ENCODE peak calls at places on chromosomes 3 and 15, in five cellular contexts. One of them, this sample, is unnamed.

GRCh38 chr15:91604122-91604521 is 249.4 kb upstream of the SLCO3A1 start:
- DNase-seq in stromal cell of bone marrow: no peak
- DNase-seq in adrenal gland: no peak
- DNase-seq in activated CD4-positive, alpha-beta T cell treated with anti-CD3 and anti-CD28 coated beads, Interleukin-2, amount 10 ng/mL, durations not matched to agents 7 days and 5 days: no peak
- DNase-seq in iPS-NIHi11: no peak
- DNase-seq in this sample: no peak

GRCh38 chr3:163573324-163573723 is 1505.0 kb downstream of the SI start:
- DNase-seq in adrenal gland: no peak
- DNase-seq in iPS-NIHi11: no peak
- DNase-seq in activated CD4-positive, alpha-beta T cell treated with anti-CD3 and anti-CD28 coated beads, Interleukin-2, amount 10 ng/mL, durations not matched to agents 7 days and 5 days: no peak
- DNase-seq in stromal cell of bone marrow: no peak
- DNase-seq in this sample: no peak

GRCh38 chr3:158434412-158435038 is 136.5 kb upstream of the MLF1 start:
- DNase-seq in iPS-NIHi11: peak; percentile 39
- DNase-seq in activated CD4-positive, alpha-beta T cell treated with anti-CD3 and anti-CD28 coated beads, Interleukin-2, amount 10 ng/mL, durations not matched to agents 7 days and 5 days: peak; percentile 48
- DNase-seq in adrenal gland: peak; percentile 68
- DNase-seq in stromal cell of bone marrow: peak; percentile 45
- DNase-seq in this sample: no peak

GRCh38 chr3:177602601-177603136 is 405.4 kb upstream of the TBL1XR1 start:
- DNase-seq in stromal cell of bone marrow: no peak
- DNase-seq in iPS-NIHi11: peak; percentile 45
- DNase-seq in activated CD4-positive, alpha-beta T cell treated with anti-CD3 and anti-CD28 coated beads, Interleukin-2, amount 10 ng/mL, durations not matched to agents 7 days and 5 days: no peak
- DNase-seq in adrenal gland: no peak
- DNase-seq in this sample: no peak

GRCh38 chr15:73325191-73325980 is 43.4 kb downstream of the HCN4 start:
- DNase-seq in adrenal gland: no peak
- DNase-seq in activated CD4-positive, alpha-beta T cell treated with anti-CD3 and anti-CD28 coated beads, Interleukin-2, amount 10 ng/mL, durations not matched to agents 7 days and 5 days: no peak
- DNase-seq in iPS-NIHi11: peak; percentile 71
- DNase-seq in stromal cell of bone marrow: no peak
- DNase-seq in this sample: no peak

GRCh38 chr15:56772868-56773639 is 39.7 kb upstream of the ZNF280D start:
- DNase-seq in activated CD4-positive, alpha-beta T cell treated with anti-CD3 and anti-CD28 coated beads, Interleukin-2, amount 10 ng/mL, durations not matched to agents 7 days and 5 days: no peak
- DNase-seq in stromal cell of bone marrow: no peak
- DNase-seq in adrenal gland: no peak
- DNase-seq in iPS-NIHi11: no peak
- DNase-seq in this sample: no peak

GRCh38 chr3:147383617-147384016 is 22.7 kb downstream of the ZIC4 start:
- DNase-seq in adrenal gland: no peak
- DNase-seq in activated CD4-positive, alpha-beta T cell treated with anti-CD3 and anti-CD28 coated beads, Interleukin-2, amount 10 ng/mL, durations not matched to agents 7 days and 5 days: no peak
- DNase-seq in stromal cell of bone marrow: no peak
- DNase-seq in iPS-NIHi11: no peak
- DNase-seq in this sample: no peak

GRCh38 chr3:197501496-197501878 is 54.3 kb downstream of the BDH1 start:
- DNase-seq in stromal cell of bone marrow: no peak
- DNase-seq in iPS-NIHi11: no peak
- DNase-seq in activated CD4-positive, alpha-beta T cell treated with anti-CD3 and anti-CD28 coated beads, Interleukin-2, amount 10 ng/mL, durations not matched to agents 7 days and 5 days: no peak
- DNase-seq in adrenal gland: no peak
- DNase-seq in this sample: no peak

GRCh38 chr3:55069950-55070349 is 142.1 kb upstream of the LRTM1 start:
- DNase-seq in iPS-NIHi11: no peak
- DNase-seq in stromal cell of bone marrow: no peak
- DNase-seq in activated CD4-positive, alpha-beta T cell treated with anti-CD3 and anti-CD28 coated beads, Interleukin-2, amount 10 ng/mL, durations not matched to agents 7 days and 5 days: no peak
- DNase-seq in adrenal gland: no peak
- DNase-seq in this sample: no peak

GRCh38 chr15:100211855-100212850 is 129.6 kb downstream of the ADAMTS17 start:
- DNase-seq in activated CD4-positive, alpha-beta T cell treated with anti-CD3 and anti-CD28 coated beads, Interleukin-2, amount 10 ng/mL, durations not matched to agents 7 days and 5 days: no peak
- DNase-seq in stromal cell of bone marrow: no peak
- DNase-seq in iPS-NIHi11: no peak
- DNase-seq in adrenal gland: no peak
- DNase-seq in this sample: no peak

GRCh38 chr3:105398407-105398806 is 31.7 kb downstream of the ALCAM start:
- DNase-seq in activated CD4-positive, alpha-beta T cell treated with anti-CD3 and anti-CD28 coated beads, Interleukin-2, amount 10 ng/mL, durations not matched to agents 7 days and 5 days: no peak
- DNase-seq in iPS-NIHi11: no peak
- DNase-seq in adrenal gland: no peak
- DNase-seq in stromal cell of bone marrow: no peak
- DNase-seq in this sample: no peak

GRCh38 chr3:16570113-16570512 is 35.1 kb downstream of the DAZL start:
- DNase-seq in adrenal gland: no peak
- DNase-seq in stromal cell of bone marrow: no peak
- DNase-seq in activated CD4-positive, alpha-beta T cell treated with anti-CD3 and anti-CD28 coated beads, Interleukin-2, amount 10 ng/mL, durations not matched to agents 7 days and 5 days: no peak
- DNase-seq in iPS-NIHi11: no peak
- DNase-seq in this sample: no peak

GRCh38 chr3:117488983-117489382 is 779.4 kb downstream of the TUSC7 start:
- DNase-seq in activated CD4-positive, alpha-beta T cell treated with anti-CD3 and anti-CD28 coated beads, Interleukin-2, amount 10 ng/mL, durations not matched to agents 7 days and 5 days: no peak
- DNase-seq in iPS-NIHi11: no peak
- DNase-seq in stromal cell of bone marrow: no peak
- DNase-seq in adrenal gland: no peak
- DNase-seq in this sample: no peak

GRCh38 chr3:60178931-60179653 is 1072.2 kb downstream of the FHIT start:
- DNase-seq in activated CD4-positive, alpha-beta T cell treated with anti-CD3 and anti-CD28 coated beads, Interleukin-2, amount 10 ng/mL, durations not matched to agents 7 days and 5 days: no peak
- DNase-seq in stromal cell of bone marrow: no peak
- DNase-seq in adrenal gland: no peak
- DNase-seq in iPS-NIHi11: no peak
- DNase-seq in this sample: no peak

GRCh38 chr3:49054344-49054862 is 25.2 kb upstream of the IMPDH2 start:
- DNase-seq in adrenal gland: no peak
- DNase-seq in iPS-NIHi11: no peak
- DNase-seq in stromal cell of bone marrow: no peak
- DNase-seq in activated CD4-positive, alpha-beta T cell treated with anti-CD3 and anti-CD28 coated beads, Interleukin-2, amount 10 ng/mL, durations not matched to agents 7 days and 5 days: no peak
- DNase-seq in this sample: no peak

GRCh38 chr3:169772530-169772950 is 656 bp upstream of the MYNN start:
- DNase-seq in iPS-NIHi11: peak; percentile 59
- DNase-seq in adrenal gland: no peak
- DNase-seq in stromal cell of bone marrow: peak; percentile 59
- DNase-seq in activated CD4-positive, alpha-beta T cell treated with anti-CD3 and anti-CD28 coated beads, Interleukin-2, amount 10 ng/mL, durations not matched to agents 7 days and 5 days: peak; percentile 59
- DNase-seq in this sample: peak; percentile 79

GRCh38 chr3:18071833-18072232 is 329.4 kb upstream of the TBC1D5 start:
- DNase-seq in iPS-NIHi11: no peak
- DNase-seq in stromal cell of bone marrow: no peak
- DNase-seq in adrenal gland: no peak
- DNase-seq in activated CD4-positive, alpha-beta T cell treated with anti-CD3 and anti-CD28 coated beads, Interleukin-2, amount 10 ng/mL, durations not matched to agents 7 days and 5 days: no peak
- DNase-seq in this sample: no peak

GRCh38 chr15:29312387-29312786 is 42.8 kb upstream of the NSMCE3 start:
- DNase-seq in stromal cell of bone marrow: peak; percentile 61
- DNase-seq in activated CD4-positive, alpha-beta T cell treated with anti-CD3 and anti-CD28 coated beads, Interleukin-2, amount 10 ng/mL, durations not matched to agents 7 days and 5 days: no peak
- DNase-seq in iPS-NIHi11: no peak
- DNase-seq in adrenal gland: no peak
- DNase-seq in this sample: no peak

GRCh38 chr15:42035362-42035761 is 14.5 kb upstream of the PLA2G4E start:
- DNase-seq in stromal cell of bone marrow: no peak
- DNase-seq in activated CD4-positive, alpha-beta T cell treated with anti-CD3 and anti-CD28 coated beads, Interleukin-2, amount 10 ng/mL, durations not matched to agents 7 days and 5 days: no peak
- DNase-seq in adrenal gland: no peak
- DNase-seq in iPS-NIHi11: peak; percentile 44
- DNase-seq in this sample: no peak

GRCh38 chr3:133393691-133394474 is 6.0 kb upstream of the BFSP2 start:
- DNase-seq in iPS-NIHi11: no peak
- DNase-seq in stromal cell of bone marrow: no peak
- DNase-seq in activated CD4-positive, alpha-beta T cell treated with anti-CD3 and anti-CD28 coated beads, Interleukin-2, amount 10 ng/mL, durations not matched to agents 7 days and 5 days: no peak
- DNase-seq in adrenal gland: no peak
- DNase-seq in this sample: no peak

GRCh38 chr3:130900959-130901358 is 7.1 kb downstream of the ATP2C1 start:
- DNase-seq in adrenal gland: no peak
- DNase-seq in activated CD4-positive, alpha-beta T cell treated with anti-CD3 and anti-CD28 coated beads, Interleukin-2, amount 10 ng/mL, durations not matched to agents 7 days and 5 days: no peak
- DNase-seq in iPS-NIHi11: no peak
- DNase-seq in stromal cell of bone marrow: no peak
- DNase-seq in this sample: no peak

GRCh38 chr3:111471851-111472250 is 70.1 kb upstream of the CD96 start:
- DNase-seq in stromal cell of bone marrow: no peak
- DNase-seq in activated CD4-positive, alpha-beta T cell treated with anti-CD3 and anti-CD28 coated beads, Interleukin-2, amount 10 ng/mL, durations not matched to agents 7 days and 5 days: no peak
- DNase-seq in adrenal gland: no peak
- DNase-seq in iPS-NIHi11: no peak
- DNase-seq in this sample: no peak

GRCh38 chr15:33086500-33087141 is 107.9 kb downstream of the FMN1 start:
- DNase-seq in adrenal gland: no peak
- DNase-seq in stromal cell of bone marrow: peak; percentile 75
- DNase-seq in iPS-NIHi11: no peak
- DNase-seq in activated CD4-positive, alpha-beta T cell treated with anti-CD3 and anti-CD28 coated beads, Interleukin-2, amount 10 ng/mL, durations not matched to agents 7 days and 5 days: peak; percentile 21
- DNase-seq in this sample: no peak

GRCh38 chr3:120202363-120202762 is 82.7 kb downstream of the GPR156 start:
- DNase-seq in iPS-NIHi11: no peak
- DNase-seq in activated CD4-positive, alpha-beta T cell treated with anti-CD3 and anti-CD28 coated beads, Interleukin-2, amount 10 ng/mL, durations not matched to agents 7 days and 5 days: no peak
- DNase-seq in stromal cell of bone marrow: no peak
- DNase-seq in adrenal gland: no peak
- DNase-seq in this sample: no peak

GRCh38 chr3:45084820-45085816 is 59.0 kb downstream of the CLEC3B start:
- DNase-seq in iPS-NIHi11: no peak
- DNase-seq in activated CD4-positive, alpha-beta T cell treated with anti-CD3 and anti-CD28 coated beads, Interleukin-2, amount 10 ng/mL, durations not matched to agents 7 days and 5 days: no peak
- DNase-seq in stromal cell of bone marrow: peak; percentile 95
- DNase-seq in adrenal gland: no peak
- DNase-seq in this sample: no peak

GRCh38 chr3:72951259-72951722 is 45.3 kb upstream of the PPP4R2 start:
- DNase-seq in activated CD4-positive, alpha-beta T cell treated with anti-CD3 and anti-CD28 coated beads, Interleukin-2, amount 10 ng/mL, durations not matched to agents 7 days and 5 days: no peak
- DNase-seq in adrenal gland: no peak
- DNase-seq in stromal cell of bone marrow: no peak
- DNase-seq in iPS-NIHi11: no peak
- DNase-seq in this sample: no peak